ENCODE peak calls at places on chromosomes 7 and 10, in seven cellular contexts. G, J, S, X, R, V and Y are unnamed samples.

GRCh38 chr10:12412671-12413368 is 63.5 kb downstream of the CAMK1D start:
- DNase-seq in G (no peak), J (no peak), S (no peak), X (no peak), R (no peak), V (no peak), Y (no peak)

GRCh38 chr7:150345012-150345411 is 3.6 kb upstream of the RARRES2 start:
- DNase-seq in G (no peak), J (no peak), S (no peak), X (no peak), R (no peak), V (no peak), Y (no peak)

GRCh38 chr10:102970497-102970896 is 52.4 kb downstream of the CNNM2 start:
- DNase-seq in G (no peak), J (no peak), S (no peak), X (no peak), R (no peak), V (no peak), Y (no peak)

GRCh38 chr10:71213761-71214440 is 1.5 kb downstream of the UNC5B start:
- DNase-seq in G (no peak), J (no peak), S (peak; percentile 76), X (no peak), R (no peak), V (peak; percentile 64), Y (peak; percentile 47)

GRCh38 chr10:60352105-60352504 is 37.6 kb downstream of the ANK3 start:
- DNase-seq in G (no peak), J (no peak), S (no peak), X (no peak), R (peak; percentile 8), V (no peak), Y (no peak)

GRCh38 chr10:30358206-30358605 is 9.1 kb upstream of the MTPAP start:
- DNase-seq in G (no peak), J (no peak), S (no peak), X (no peak), R (no peak), V (no peak), Y (no peak)

GRCh38 chr10:97325754-97326153 is 6.7 kb downstream of the FRAT1 start:
- DNase-seq in G (no peak), J (no peak), S (no peak), X (no peak), R (no peak), V (no peak), Y (no peak)

GRCh38 chr7:138338361-138338760 is 121.7 kb upstream of the TRIM24 start:
- DNase-seq in G (no peak), J (no peak), S (no peak), X (no peak), R (no peak), V (no peak), Y (no peak)

GRCh38 chr10:128549192-128549591 is 423.0 kb upstream of the MKI67 start:
- DNase-seq in G (no peak), J (no peak), S (no peak), X (no peak), R (no peak), V (no peak), Y (no peak)

GRCh38 chr7:155755026-155755425 is 57.2 kb downstream of the SHH start:
- DNase-seq in G (no peak), J (no peak), S (no peak), X (no peak), R (no peak), V (no peak), Y (no peak)

GRCh38 chr7:44959433-44959951 is 19.3 kb downstream of the MYO1G start:
- DNase-seq in G (no peak), J (no peak), S (peak; percentile 29), X (no peak), R (no peak), V (no peak), Y (no peak)

GRCh38 chr7:82506702-82507101 is 63.1 kb upstream of the CACNA2D1 start:
- DNase-seq in G (peak; percentile 37), J (no peak), S (peak; percentile 76), X (no peak), R (no peak), V (no peak), Y (no peak)

GRCh38 chr7:20220824-20221547 is 3.8 kb upstream of the MACC1 start:
- DNase-seq in G (no peak), J (no peak), S (no peak), X (no peak), R (no peak), V (no peak), Y (no peak)

GRCh38 chr10:29255117-29255516 is 33.8 kb upstream of the LYZL1 start:
- DNase-seq in G (no peak), J (no peak), S (no peak), X (no peak), R (no peak), V (no peak), Y (no peak)

GRCh38 chr7:155972651-155973349 is 160.5 kb upstream of the SHH start:
- DNase-seq in G (no peak), J (no peak), S (peak; percentile 38), X (no peak), R (no peak), V (no peak), Y (no peak)

GRCh38 chr10:122165492-122165832 is 105.6 kb upstream of the BTBD16 start:
- DNase-seq in G (no peak), J (no peak), S (no peak), X (no peak), R (no peak), V (no peak), Y (no peak)

GRCh38 chr7:129041142-129041928 is 13.6 kb downstream of the TNPO3 start:
- DNase-seq in G (no peak), J (no peak), S (no peak), X (no peak), R (no peak), V (no peak), Y (no peak)

GRCh38 chr7:134701272-134701671 is 54.6 kb downstream of the BPGM start:
- DNase-seq in G (no peak), J (no peak), S (no peak), X (no peak), R (peak; percentile 1), V (no peak), Y (no peak)